ENCODE peak calls at places on chromosomes 12 and 14, in four cellular contexts. C, W, H and R are unnamed samples. For H3K4me1, the result is how much of the 10 kb centered on the place peaks cover.

GRCh38 chr12:132110677-132111076 is 33.4 kb downstream of the DDX51 start:
- DNase-seq in C (no peak), W (no peak), H (no peak), R (no peak)

GRCh38 chr14:61527325-61528100 is 167.8 kb upstream of the HIF1A start:
- DNase-seq in W (no peak), H (no peak), C (peak), R (no peak)

GRCh38 chr12:88946377-88946997 is 366.2 kb upstream of the KITLG start:
- DNase-seq in W (peak), C (no peak), H (no peak), R (no peak)

GRCh38 chr12:12095016-12095415 is 24.3 kb downstream of the BCL2L14 start:
- DNase-seq in H (no peak), C (no peak), W (no peak), R (no peak)

GRCh38 chr12:50351120-50352043 is 45.0 kb downstream of the FAM186A start:
- DNase-seq in H (no peak), C (peak), W (no peak), R (no peak)

GRCh38 chr12:124082012-124082411 is 109.0 kb downstream of the ZNF664 start:
- DNase-seq in H (no peak), C (no peak), W (no peak), R (no peak)

GRCh38 chr14:30994681-30995620 is 30.5 kb upstream of the AP4S1 start:
- DNase-seq in W (no peak), C (no peak), H (peak), R (no peak)

GRCh38 chr12:4307593-4308333 is 13.2 kb upstream of the TIGAR start:
- DNase-seq in C (no peak), H (no peak), W (peak), R (peak)

GRCh38 chr14:84029246-84029645 is 1500.7 kb upstream of the FLRT2 start:
- DNase-seq in C (no peak), W (no peak), H (no peak), R (no peak)

GRCh38 chr12:91502208-91502607 is 319.6 kb upstream of the DCN start:
- DNase-seq in H (no peak), C (no peak), W (no peak), R (no peak)

GRCh38 chr14:96852823-96853422 is 55.7 kb downstream of the VRK1 start:
- DNase-seq in W (peak), C (peak), H (peak), R (peak)

GRCh38 chr12:124457287-124458219 is 109.9 kb downstream of the NCOR2 start:
- DNase-seq in C (no peak), H (no peak), W (no peak), R (no peak)

GRCh38 chr12:50221228-50222008 is 54.2 kb upstream of the CERS5 start:
- DNase-seq in H (peak), W (no peak), C (no peak), R (no peak)

GRCh38 chr14:64203366-64204006 is 90.7 kb downstream of the ESR2 start:
- DNase-seq in H (no peak), C (no peak), W (no peak), R (no peak)

GRCh38 chr12:2561367-2561766 is 233.4 kb upstream of the FKBP4 start:
- DNase-seq in W (no peak), C (no peak), H (no peak), R (no peak)
- H3K4me3 ChIP-seq in W (no peak), C (no peak), H (no peak), R (no peak)

DNA sequence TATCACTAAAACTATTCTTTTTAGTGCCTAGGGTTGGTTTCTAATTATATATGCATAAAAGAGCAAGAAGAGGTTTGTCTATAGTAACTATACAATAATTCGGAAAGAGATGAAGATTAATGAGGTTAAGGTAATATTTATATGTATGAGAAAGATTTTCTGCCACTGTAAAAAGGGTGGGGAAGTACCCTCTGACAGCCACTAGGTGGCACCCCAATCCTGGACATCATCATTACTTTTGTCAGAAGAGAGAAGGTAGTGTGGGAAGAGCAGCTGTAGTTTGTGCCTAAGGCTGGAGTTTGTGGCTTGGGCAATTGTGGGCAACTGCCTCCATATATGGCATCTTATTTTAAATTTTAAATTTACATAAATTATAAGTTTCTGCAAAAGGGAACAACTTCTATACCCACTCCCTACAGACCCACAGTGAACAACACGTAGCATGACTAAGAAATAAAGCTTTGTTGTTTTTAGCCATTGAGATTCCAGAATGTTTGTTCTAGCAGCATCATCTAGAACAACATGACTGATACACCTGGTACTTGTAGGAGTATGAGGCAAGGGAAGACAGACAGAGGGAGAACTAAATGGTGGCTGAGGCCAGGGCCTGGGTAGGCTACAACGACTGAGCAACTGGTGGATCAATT is 34.4 kb upstream of the SYCP3 start:
- DNase-seq in H (peak), W (peak), C (peak), R (peak)
- H3K4me1 ChIP-seq in H (under half), W (under half), C (under half), R (under half)

GRCh38 chr14:50366589-50366988 is 30.1 kb downstream of the CDKL1 start:
- DNase-seq in C (no peak), W (no peak), H (no peak), R (no peak)

GRCh38 chr14:50366115-50366514 is 30.6 kb downstream of the CDKL1 start:
- DNase-seq in C (no peak), H (no peak), W (no peak), R (no peak)

GRCh38 chr14:50362791-50363733 is 33.6 kb downstream of the CDKL1 start:
- DNase-seq in W (no peak), C (no peak), H (no peak), R (no peak)

GRCh38 chr14:50364792-50365191 is 31.9 kb downstream of the CDKL1 start:
- DNase-seq in W (peak), H (no peak), C (no peak), R (no peak)

DNA sequence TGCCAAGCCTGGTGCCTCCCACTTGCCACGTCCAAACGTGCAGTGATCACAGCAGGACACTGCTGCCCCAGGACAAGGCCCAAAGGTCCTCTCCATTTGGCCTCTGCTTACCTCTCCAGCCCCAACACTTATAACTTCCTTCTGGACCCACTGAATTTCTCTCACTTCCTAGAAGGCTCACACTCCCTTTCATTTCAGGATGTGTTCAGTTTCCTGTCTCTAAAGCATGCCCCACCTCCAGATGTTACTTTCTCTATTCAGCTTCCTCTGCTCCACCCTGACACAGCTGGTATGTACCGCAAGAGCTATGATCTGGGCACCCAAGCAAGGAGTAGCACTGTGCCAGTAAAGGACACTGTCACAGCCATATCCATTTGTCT is 33.0 kb downstream of the CDKL1 start:
- DNase-seq in C (no peak), W (no peak), H (peak), R (no peak)
- TF ChIP-seq SIN3A in C (no peak), W (no peak), H (no peak), R (no peak)

GRCh38 chr14:51938137-51938536 is 51.2 kb upstream of the RTRAF start:
- DNase-seq in W (no peak), C (no peak), H (no peak), R (no peak)
- H3K4me3 ChIP-seq in W (no peak), C (no peak), H (no peak), R (no peak)